ENCODE peak calls at places on chromosomes 16 and 17, in five cellular contexts. G is esophagus squamous epithelium, K is stomach, M is testis, N is adrenal gland. R is an unnamed sample.

GRCh38 chr17:32481193-32481592 is 5.6 kb upstream of the CDK5R1 start:
- DNase-seq in G (no peak), K (no peak), M (no peak), N (no peak), R (no peak)

GRCh38 chr16:16005725-16006124 is 56.3 kb downstream of the ABCC1 start:
- DNase-seq in G (no peak), K (no peak), M (no peak), N (no peak), R (no peak)

GRCh38 chr16:51147776-51148673 is 3.0 kb downstream of the SALL1 start:
- DNase-seq in G (no peak), K (no peak), M (no peak), N (no peak), R (no peak)

GRCh38 chr17:49556183-49556943 is 19.3 kb upstream of the NXPH3 start:
- DNase-seq in G (no peak), K (peak; percentile 83), M (peak; percentile 86), N (peak; percentile 68), R (peak; percentile 70)

GRCh38 chr16:86355538-86355937 is 154.8 kb upstream of the FOXF1 start:
- DNase-seq in G (no peak), K (no peak), M (no peak), N (no peak), R (no peak)

GRCh38 chr17:41522301-41523224 is 3.9 kb upstream of the KRT15 start:
- DNase-seq in G (no peak), K (no peak), M (no peak), N (no peak), R (no peak)

GRCh38 chr17:59561042-59561441 is 4.4 kb upstream of the DHX40 start:
- DNase-seq in G (no peak), K (no peak), M (no peak), N (peak; percentile 21), R (peak; percentile 48)

GRCh38 chr17:34503804-34504203 is 75.6 kb upstream of the TMEM132E start:
- DNase-seq in G (no peak), K (no peak), M (peak; percentile 37), N (peak; percentile 46), R (no peak)

GRCh38 chr17:39225308-39225973 is at the start of gene STAC2:
- DNase-seq in G (no peak), K (no peak), M (no peak), N (no peak), R (no peak)

GRCh38 chr17:74569001-74569391 is 1.7 kb upstream of the CD300H start:
- DNase-seq in G (no peak), K (no peak), M (no peak), N (no peak), R (no peak)

GRCh38 chr17:71217769-71218168 is 903.1 kb upstream of the SOX9 start:
- DNase-seq in G (no peak), K (no peak), M (no peak), N (no peak), R (no peak)

GRCh38 chr16:66934138-66934838 is at the start of gene CIAO2B:
- DNase-seq in G (no peak), K (peak; percentile 92), M (peak; percentile 92), N (peak; percentile 86), R (peak; percentile 93)

GRCh38 chr17:78953356-78954350 is 26.1 kb downstream of the LGALS3BP start:
- DNase-seq in G (no peak), K (no peak), M (peak; percentile 60), N (no peak), R (no peak)

GRCh38 chr16:22933173-22933572 is 119.2 kb downstream of the HS3ST2 start:
- DNase-seq in G (no peak), K (no peak), M (no peak), N (peak; percentile 19), R (no peak)

GRCh38 chr17:47729486-47729885 is 3.5 kb upstream of the TBX21 start:
- DNase-seq in G (no peak), K (no peak), M (no peak), N (no peak), R (no peak)

GRCh38 chr17:78105551-78105950 is 23.0 kb downstream of the TMC6 start:
- DNase-seq in G (no peak), K (no peak), M (no peak), N (no peak), R (no peak)

GRCh38 chr17:55931448-55931847 is 180.6 kb downstream of the PCTP start:
- DNase-seq in G (no peak), K (no peak), M (no peak), N (no peak), R (no peak)

GRCh38 chr17:29732613-29733012 is 109.9 kb upstream of the CORO6 start:
- DNase-seq in G (no peak), K (no peak), M (no peak), N (no peak), R (no peak)

GRCh38 chr16:65249768-65250167 is 127.9 kb upstream of the CDH11 start:
- DNase-seq in G (no peak), K (peak; percentile 39), M (peak; percentile 85), N (peak; percentile 42), R (no peak)

GRCh38 chr16:75496546-75496945 is 1.3 kb upstream of the CHST6 start:
- DNase-seq in G (no peak), K (no peak), M (no peak), N (no peak), R (no peak)

GRCh38 chr17:979211-979538 is 401 bp downstream of the NXN start:
- DNase-seq in G (no peak), K (no peak), M (no peak), N (no peak), R (no peak)

GRCh38 chr17:978110-979093 is 1.2 kb downstream of the NXN start:
- DNase-seq in G (no peak), K (peak; percentile 32), M (no peak), N (no peak), R (no peak)

GRCh38 chr17:981292-981658 is 1.7 kb upstream of the NXN start:
- DNase-seq in G (no peak), K (no peak), M (no peak), N (no peak), R (no peak)

GRCh38 chr17:980406-981291 is 1.1 kb upstream of the NXN start:
- DNase-seq in G (peak; percentile 31), K (peak; percentile 81), M (peak; percentile 81), N (peak; percentile 84), R (peak; percentile 88)

GRCh38 chr17:979539-980405 is at the start of gene NXN:
- DNase-seq in G (peak; percentile 18), K (peak; percentile 91), M (peak; percentile 93), N (peak; percentile 76), R (peak; percentile 84)
- TF ChIP-seq POLR2A in G (peak; percentile 19), K (no peak), M (no peak), N (no peak), R (no peak)

DNA sequence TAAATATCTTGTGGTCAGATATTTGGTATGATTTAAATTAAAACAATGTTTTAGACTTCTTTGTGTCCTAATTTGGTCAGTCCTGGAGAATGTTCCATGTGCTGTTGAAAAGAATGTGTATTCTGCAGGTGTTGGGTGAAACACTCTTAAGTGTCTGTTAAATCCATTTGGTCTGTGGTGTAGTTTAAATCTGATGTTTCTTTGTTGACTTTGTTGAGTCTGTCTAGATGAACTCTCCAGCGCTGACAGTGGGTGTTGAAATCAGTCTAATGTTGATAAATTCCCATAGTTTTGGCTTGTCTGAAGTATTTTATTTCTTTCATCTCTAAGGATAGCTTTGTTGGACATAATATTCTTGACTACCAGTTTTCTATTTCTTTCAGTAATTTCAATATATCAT is 18.8 kb downstream of the TANC2 start:
- DNase-seq in G (no peak), K (no peak), M (no peak), N (no peak), R (no peak)
- TF ChIP-seq POLR2A in G (no peak), K (no peak), M (no peak), N (no peak), R (no peak)

DNA sequence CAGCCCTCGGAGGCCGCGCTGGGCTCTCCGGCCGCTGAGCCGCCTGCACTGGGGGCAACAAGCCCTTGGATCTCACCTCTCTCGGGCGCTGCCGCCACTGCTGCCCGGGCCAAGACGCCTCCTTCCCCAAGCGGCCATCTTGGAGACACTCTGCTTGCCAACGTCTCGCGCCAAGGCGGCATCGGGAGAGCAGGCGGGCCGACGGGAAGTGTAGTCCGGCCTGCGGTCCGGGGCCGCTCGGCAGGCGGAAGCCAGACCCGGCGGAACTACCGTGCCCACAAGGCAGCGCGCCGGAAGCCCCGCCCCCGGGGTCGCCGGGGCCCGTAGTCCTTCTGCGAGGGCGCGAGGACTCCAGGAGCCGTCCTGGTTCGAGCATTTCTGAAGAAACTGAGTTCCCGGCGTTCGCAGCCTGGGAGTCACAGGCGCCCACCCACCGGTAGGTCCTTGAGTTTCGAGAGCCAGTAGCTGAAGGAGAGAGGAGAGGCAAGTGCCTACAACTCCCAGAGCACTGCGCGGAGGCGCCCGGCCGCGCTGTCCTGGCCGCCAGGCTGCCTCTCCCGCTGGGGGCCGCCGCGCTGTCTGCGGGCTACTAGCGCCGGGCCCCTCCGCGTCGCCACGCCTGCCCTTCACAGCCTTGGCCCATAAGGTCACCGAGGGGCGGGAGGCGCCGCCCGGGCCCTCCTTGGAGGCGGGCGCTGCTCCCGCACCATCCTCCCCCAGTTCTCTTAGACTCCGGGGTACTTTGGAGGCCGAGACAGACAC is at the start of gene TMEM11:
- DNase-seq in G (peak; percentile 74), K (peak; percentile 96), M (peak; percentile 97), N (peak; percentile 96), R (peak; percentile 96)
- TF ChIP-seq POLR2A in G (no peak), K (no peak), M (no peak), N (peak; percentile 43), R (peak; percentile 71)

GRCh38 chr17:18246880-18247612 is 11.5 kb downstream of the FLII start:
- DNase-seq in G (no peak), K (peak; percentile 95), M (peak; percentile 90), N (peak; percentile 93), R (peak; percentile 35)

GRCh38 chr17:18248811-18249210 is 9.7 kb downstream of the FLII start:
- DNase-seq in G (no peak), K (no peak), M (no peak), N (no peak), R (no peak)

GRCh38 chr17:18246109-18246725 is 12.3 kb downstream of the FLII start:
- DNase-seq in G (no peak), K (no peak), M (no peak), N (no peak), R (no peak)

GRCh38 chr17:18248300-18248731 is 10.2 kb downstream of the FLII start:
- DNase-seq in G (no peak), K (peak; percentile 67), M (peak; percentile 66), N (peak; percentile 70), R (peak; percentile 86)

DNA sequence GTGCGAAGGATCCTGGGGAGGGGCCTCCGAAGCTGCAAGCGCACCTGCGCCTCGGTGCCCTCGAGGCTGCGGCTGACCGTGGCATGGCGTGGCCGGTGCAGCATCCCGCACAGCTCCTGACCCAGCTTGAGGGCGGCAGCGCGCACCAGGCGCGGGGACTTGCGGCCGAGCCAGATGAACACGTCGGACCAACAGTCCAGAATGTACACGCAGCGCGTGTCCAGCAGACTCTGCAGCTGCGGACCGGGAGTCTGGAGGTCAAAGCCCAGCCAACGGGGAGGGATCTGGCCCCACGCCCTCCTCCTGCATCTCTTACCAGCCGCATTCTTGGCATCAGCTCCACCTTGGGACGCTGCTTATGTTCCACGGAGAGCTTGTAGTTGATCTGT is 10.9 kb downstream of the FLII start:
- DNase-seq in G (no peak), K (peak; percentile 62), M (peak; percentile 72), N (peak; percentile 87), R (no peak)
- TF ChIP-seq POLR2A in G (no peak), K (no peak), M (no peak), N (no peak), R (no peak)